ENCODE peak calls at places on chromosomes 5 and 9, in four cellular contexts. One of them, this sample, is unnamed.

GRCh38 chr9:77175152-77175551 is 2.2 kb upstream of the VPS13A start:
- DNase-seq in AG10803: no peak
- DNase-seq in CD4-positive, alpha-beta T cell: no peak
- DNase-seq in neural crest cell: no peak
- DNase-seq in this sample: no peak

GRCh38 chr9:93699650-93700049 is 123.3 kb downstream of the PHF2 start:
- DNase-seq in AG10803: no peak
- DNase-seq in CD4-positive, alpha-beta T cell: no peak
- DNase-seq in neural crest cell: no peak
- DNase-seq in this sample: peak

GRCh38 chr5:180467989-180468731 is 26.0 kb upstream of the CNOT6 start:
- DNase-seq in AG10803: no peak
- DNase-seq in CD4-positive, alpha-beta T cell: no peak
- DNase-seq in neural crest cell: no peak
- DNase-seq in this sample: peak

GRCh38 chr9:33230756-33231691 is 8.9 kb upstream of the SPINK4 start:
- DNase-seq in AG10803: peak
- DNase-seq in CD4-positive, alpha-beta T cell: no peak
- DNase-seq in neural crest cell: no peak
- DNase-seq in this sample: no peak

GRCh38 chr9:127126981-127127380 is 4.5 kb upstream of the ANGPTL2 start:
- DNase-seq in AG10803: no peak
- DNase-seq in CD4-positive, alpha-beta T cell: no peak
- DNase-seq in neural crest cell: no peak
- DNase-seq in this sample: no peak

GRCh38 chr5:132054697-132055440 is 5.6 kb upstream of the IL3 start:
- DNase-seq in AG10803: no peak
- DNase-seq in CD4-positive, alpha-beta T cell: no peak
- DNase-seq in neural crest cell: no peak
- DNase-seq in this sample: no peak

GRCh38 chr9:118686940-118687339 is 682.3 kb downstream of the BRINP1 start:
- DNase-seq in AG10803: no peak
- DNase-seq in CD4-positive, alpha-beta T cell: no peak
- DNase-seq in neural crest cell: no peak
- DNase-seq in this sample: no peak

GRCh38 chr9:137759117-137759516 is 118.5 kb upstream of the CACNA1B start:
- DNase-seq in AG10803: no peak
- DNase-seq in CD4-positive, alpha-beta T cell: no peak
- DNase-seq in neural crest cell: no peak
- DNase-seq in this sample: no peak

GRCh38 chr5:140109050-140109817 is 4.7 kb upstream of the PURA start:
- DNase-seq in AG10803: peak
- DNase-seq in CD4-positive, alpha-beta T cell: no peak
- DNase-seq in neural crest cell: peak
- DNase-seq in this sample: no peak

GRCh38 chr9:21239917-21240316 is at the start of gene IFNA14:
- DNase-seq in AG10803: no peak
- DNase-seq in CD4-positive, alpha-beta T cell: no peak
- DNase-seq in neural crest cell: no peak
- DNase-seq in this sample: no peak

GRCh38 chr5:98588225-98588624 is 185.2 kb upstream of the RGMB start:
- DNase-seq in AG10803: peak
- DNase-seq in CD4-positive, alpha-beta T cell: no peak
- DNase-seq in neural crest cell: no peak
- DNase-seq in this sample: no peak

GRCh38 chr9:129141066-129142041 is 30.1 kb downstream of the PTPA start:
- DNase-seq in AG10803: peak
- DNase-seq in CD4-positive, alpha-beta T cell: no peak
- DNase-seq in neural crest cell: no peak
- DNase-seq in this sample: no peak

GRCh38 chr5:52799358-52799982 is 11.8 kb downstream of the ITGA1 start:
- DNase-seq in AG10803: peak
- DNase-seq in CD4-positive, alpha-beta T cell: no peak
- DNase-seq in neural crest cell: no peak
- DNase-seq in this sample: peak

GRCh38 chr5:152523964-152524363 is 118.9 kb upstream of the NMUR2 start:
- DNase-seq in AG10803: no peak
- DNase-seq in CD4-positive, alpha-beta T cell: no peak
- DNase-seq in neural crest cell: no peak
- DNase-seq in this sample: no peak

GRCh38 chr5:149410071-149410470 is 31.0 kb upstream of the IL17B start:
- DNase-seq in AG10803: no peak
- DNase-seq in CD4-positive, alpha-beta T cell: no peak
- DNase-seq in neural crest cell: no peak
- DNase-seq in this sample: peak

GRCh38 chr9:27053369-27054057 is 48.0 kb upstream of the LRRC19 start:
- DNase-seq in AG10803: no peak
- DNase-seq in CD4-positive, alpha-beta T cell: no peak
- DNase-seq in neural crest cell: no peak
- DNase-seq in this sample: no peak

GRCh38 chr9:107016383-107016782 is 153.4 kb downstream of the ZNF462 start:
- DNase-seq in AG10803: no peak
- DNase-seq in CD4-positive, alpha-beta T cell: no peak
- DNase-seq in neural crest cell: no peak
- DNase-seq in this sample: no peak

GRCh38 chr9:105696219-105696793 is 2.0 kb downstream of the TMEM38B start:
- DNase-seq in AG10803: no peak
- DNase-seq in CD4-positive, alpha-beta T cell: no peak
- DNase-seq in neural crest cell: no peak
- DNase-seq in this sample: no peak

GRCh38 chr5:169201597-169201996 is 99.3 kb downstream of the SLIT3 start:
- DNase-seq in AG10803: no peak
- DNase-seq in CD4-positive, alpha-beta T cell: no peak
- DNase-seq in neural crest cell: no peak
- DNase-seq in this sample: no peak

GRCh38 chr9:37950561-37950960 is 46.6 kb upstream of the SLC25A51 start:
- DNase-seq in AG10803: no peak
- DNase-seq in CD4-positive, alpha-beta T cell: no peak
- DNase-seq in neural crest cell: no peak
- DNase-seq in this sample: no peak

GRCh38 chr9:16100596-16101091 is 547.8 kb downstream of the CCDC171 start:
- DNase-seq in AG10803: no peak
- DNase-seq in CD4-positive, alpha-beta T cell: no peak
- DNase-seq in neural crest cell: peak
- DNase-seq in this sample: no peak

GRCh38 chr9:4553951-4554381 is 63.7 kb downstream of the SLC1A1 start:
- DNase-seq in AG10803: peak
- DNase-seq in CD4-positive, alpha-beta T cell: no peak
- DNase-seq in neural crest cell: no peak
- DNase-seq in this sample: no peak

GRCh38 chr5:40198736-40199135 is 481.0 kb upstream of the PTGER4 start:
- DNase-seq in AG10803: peak
- DNase-seq in CD4-positive, alpha-beta T cell: no peak
- DNase-seq in neural crest cell: no peak
- DNase-seq in this sample: no peak

GRCh38 chr9:97547098-97547829 is 45.8 kb downstream of the TMOD1 start:
- DNase-seq in AG10803: no peak
- DNase-seq in CD4-positive, alpha-beta T cell: no peak
- DNase-seq in neural crest cell: no peak
- DNase-seq in this sample: no peak

GRCh38 chr5:125856949-125857348 is 566.3 kb upstream of the GRAMD2B start:
- DNase-seq in AG10803: no peak
- DNase-seq in CD4-positive, alpha-beta T cell: no peak
- DNase-seq in neural crest cell: no peak
- DNase-seq in this sample: no peak

GRCh38 chr9:110351009-110351467 is 13.4 kb upstream of the TXNDC8 start:
- DNase-seq in AG10803: peak
- DNase-seq in CD4-positive, alpha-beta T cell: no peak
- DNase-seq in neural crest cell: no peak
- DNase-seq in this sample: no peak

GRCh38 chr5:68872088-68872842 is 221.5 kb upstream of the SLC30A5 start:
- DNase-seq in AG10803: no peak
- DNase-seq in CD4-positive, alpha-beta T cell: no peak
- DNase-seq in neural crest cell: no peak
- DNase-seq in this sample: no peak

GRCh38 chr5:177349362-177349647 is 2.2 kb downstream of the LMAN2 start:
- DNase-seq in AG10803: no peak
- DNase-seq in CD4-positive, alpha-beta T cell: no peak
- DNase-seq in neural crest cell: no peak
- DNase-seq in this sample: no peak

GRCh38 chr5:73899055-73899454 is 273.1 kb downstream of the ARHGEF28 start:
- DNase-seq in AG10803: no peak
- DNase-seq in CD4-positive, alpha-beta T cell: no peak
- DNase-seq in neural crest cell: no peak
- DNase-seq in this sample: no peak

GRCh38 chr9:135770771-135771170 is 68.8 kb downstream of the KCNT1 start:
- DNase-seq in AG10803: no peak
- DNase-seq in CD4-positive, alpha-beta T cell: no peak
- DNase-seq in neural crest cell: no peak
- DNase-seq in this sample: no peak

GRCh38 chr9:135771401-135772051 is 69.5 kb downstream of the KCNT1 start:
- DNase-seq in AG10803: no peak
- DNase-seq in CD4-positive, alpha-beta T cell: no peak
- DNase-seq in neural crest cell: no peak
- DNase-seq in this sample: no peak

GRCh38 chr9:135773094-135773493 is 71.1 kb downstream of the KCNT1 start:
- DNase-seq in AG10803: no peak
- DNase-seq in CD4-positive, alpha-beta T cell: no peak
- DNase-seq in neural crest cell: no peak
- DNase-seq in this sample: no peak

GRCh38 chr9:135773677-135774238 is 71.8 kb downstream of the KCNT1 start:
- DNase-seq in AG10803: no peak
- DNase-seq in CD4-positive, alpha-beta T cell: no peak
- DNase-seq in neural crest cell: no peak
- DNase-seq in this sample: no peak

DNA sequence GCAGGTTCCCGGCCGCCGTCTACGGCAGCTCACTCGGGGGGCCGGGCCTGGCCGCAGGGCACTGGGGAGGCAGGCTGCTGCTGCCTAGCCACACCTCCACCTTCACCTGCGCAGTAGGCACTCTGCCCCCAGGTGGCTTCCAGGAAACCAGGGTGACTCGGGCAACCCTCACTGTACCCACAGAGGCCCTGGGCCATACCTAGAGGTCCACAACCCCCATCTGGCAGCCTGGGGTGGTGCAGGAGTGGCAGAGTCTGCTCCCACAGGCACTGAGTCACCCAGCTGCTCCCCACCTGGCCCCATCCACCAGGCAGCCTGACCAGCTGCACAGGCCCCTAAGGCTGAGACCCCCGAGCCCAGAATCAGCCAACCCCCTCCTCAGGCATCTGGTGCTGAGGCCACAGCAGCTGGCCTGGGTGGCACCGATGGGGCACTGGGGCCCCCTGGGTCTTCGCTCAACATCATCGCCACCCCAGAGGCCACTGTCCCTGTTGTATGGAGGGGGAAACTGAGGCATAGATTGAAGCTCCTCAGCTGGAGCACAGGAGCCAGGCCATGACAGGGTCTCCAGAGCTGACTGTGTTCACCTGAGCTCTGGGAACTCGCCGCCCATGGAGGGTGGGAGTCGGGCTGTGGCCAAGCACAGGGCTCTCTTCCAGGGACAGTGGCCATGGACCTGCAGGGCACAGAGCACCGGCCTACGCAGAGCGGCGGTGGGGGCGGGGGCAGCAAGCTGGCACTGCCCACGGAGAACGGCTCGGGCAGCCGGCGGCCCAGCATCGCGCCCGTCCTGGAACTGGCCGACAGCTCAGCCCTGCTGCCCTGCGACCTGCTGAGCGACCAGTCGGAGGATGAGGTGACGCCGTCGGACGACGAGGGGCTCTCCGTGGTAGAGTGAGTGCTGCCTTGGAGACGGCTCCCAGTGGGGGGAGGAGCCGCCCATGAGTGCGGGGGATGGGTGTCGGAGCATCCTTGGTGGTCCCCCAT is 70.4 kb downstream of the KCNT1 start:
- DNase-seq in AG10803: no peak
- DNase-seq in CD4-positive, alpha-beta T cell: no peak
- DNase-seq in neural crest cell: no peak
- DNase-seq in this sample: no peak
- TF ChIP-seq CTCF in AG10803: no peak
- TF ChIP-seq CTCF in CD4-positive, alpha-beta T cell: no peak
- TF ChIP-seq CTCF in neural crest cell: no peak
- TF ChIP-seq CTCF in this sample: no peak

DNA sequence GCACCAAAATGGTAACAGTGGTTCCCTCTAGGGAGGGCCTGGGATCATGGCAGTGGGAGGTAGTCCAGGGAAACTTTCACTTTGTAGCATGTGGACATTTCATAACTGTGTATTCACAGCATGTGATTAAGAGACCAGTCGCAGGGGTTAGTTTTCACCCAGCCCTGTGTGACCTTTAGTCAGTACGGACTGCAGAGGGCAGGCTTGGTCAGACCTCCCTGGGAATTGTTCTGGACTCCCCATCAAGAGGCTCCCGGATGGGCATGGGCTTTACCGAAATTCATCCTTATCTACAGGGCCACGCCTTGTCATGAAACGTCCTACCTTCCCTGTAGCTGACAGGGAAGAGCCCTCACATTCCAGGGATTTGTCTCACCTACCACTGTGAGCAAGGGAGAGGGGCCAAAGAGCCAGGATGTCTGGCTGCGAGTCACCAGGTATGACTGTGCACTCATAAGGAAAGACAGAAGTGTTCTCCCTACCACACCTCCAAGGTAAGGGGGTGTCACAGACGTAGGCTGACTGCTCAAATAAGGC is 19.9 kb downstream of the GPX3 start:
- DNase-seq in AG10803: no peak
- DNase-seq in CD4-positive, alpha-beta T cell: no peak
- DNase-seq in neural crest cell: no peak
- DNase-seq in this sample: no peak
- TF ChIP-seq CTCF in AG10803: no peak
- TF ChIP-seq CTCF in CD4-positive, alpha-beta T cell: no peak
- TF ChIP-seq CTCF in neural crest cell: no peak
- TF ChIP-seq CTCF in this sample: no peak

GRCh38 chr5:137320056-137321045 is 178.8 kb downstream of the SPOCK1 start:
- DNase-seq in AG10803: peak
- DNase-seq in CD4-positive, alpha-beta T cell: no peak
- DNase-seq in neural crest cell: peak
- DNase-seq in this sample: no peak
- TF ChIP-seq CTCF in AG10803: peak
- TF ChIP-seq CTCF in CD4-positive, alpha-beta T cell: peak
- TF ChIP-seq CTCF in neural crest cell: peak
- TF ChIP-seq CTCF in this sample: peak

DNA sequence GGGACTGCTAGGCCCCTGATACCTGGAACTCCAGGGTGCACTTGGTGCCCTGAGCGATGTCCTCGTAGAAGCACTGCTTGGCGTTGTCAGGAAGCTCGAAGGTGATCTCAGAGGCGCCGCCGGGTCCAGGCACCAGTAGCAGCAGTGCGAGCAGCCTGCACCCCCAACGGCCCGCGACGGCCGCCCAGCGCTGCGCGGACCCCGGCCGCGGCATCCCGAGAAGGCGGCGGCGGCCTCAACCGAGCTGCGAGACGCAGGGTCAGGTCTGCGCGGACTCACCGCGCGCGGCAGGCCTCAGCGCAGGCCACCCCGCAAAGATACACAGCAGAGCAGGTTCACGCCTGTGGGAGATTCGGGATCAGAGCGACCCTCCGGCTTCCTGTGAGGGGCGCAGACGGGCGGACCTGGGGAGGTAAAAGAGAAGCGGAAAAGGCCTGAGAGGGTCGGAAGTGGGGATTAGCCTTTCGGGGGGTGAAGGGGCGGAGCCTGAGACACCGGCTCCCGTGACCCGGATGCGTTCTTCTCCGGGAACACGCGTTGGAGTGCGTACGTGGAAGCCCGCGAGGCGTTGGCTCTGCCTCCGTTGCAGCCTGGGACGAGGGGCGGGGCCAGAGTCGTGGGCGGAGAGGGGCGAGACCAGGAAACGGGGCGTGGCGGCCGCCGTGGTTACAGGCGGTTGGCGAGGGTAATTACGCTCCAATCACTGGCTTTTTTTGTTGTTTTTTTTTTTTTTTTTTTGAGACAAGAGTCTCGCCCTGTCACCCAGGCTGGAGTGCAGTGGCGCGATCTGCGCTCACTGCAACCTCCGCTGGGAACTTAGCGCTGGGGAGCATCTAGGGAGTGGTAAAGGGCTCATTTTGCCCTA is at the start of gene TMED7:
- DNase-seq in AG10803: peak
- DNase-seq in CD4-positive, alpha-beta T cell: peak
- DNase-seq in neural crest cell: peak
- DNase-seq in this sample: peak
- TF ChIP-seq CTCF in AG10803: no peak
- TF ChIP-seq CTCF in CD4-positive, alpha-beta T cell: no peak
- TF ChIP-seq CTCF in neural crest cell: peak
- TF ChIP-seq CTCF in this sample: peak

This sample was measured in chondrocyte.